ENCODE peak calls at places on chromosomes 12 and 14, in four cellular contexts. One of them, this sample, is unnamed.

GRCh38 chr14:50025776-50026175 is 90.6 kb downstream of the VCPKMT start:
- DNase-seq in GM12878: no peak
- DNase-seq in HepG2: no peak
- DNase-seq in K562: no peak
- DNase-seq in this sample: no peak

GRCh38 chr14:106846218-106846617 is 1319.8 kb downstream of the TMEM121 start:
- DNase-seq in K562: no peak
- DNase-seq in HepG2: no peak
- DNase-seq in GM12878: no peak
- DNase-seq in this sample: no peak

GRCh38 chr12:123705935-123706334 is 6.2 kb upstream of the ATP6V0A2 start:
- DNase-seq in HepG2: peak
- DNase-seq in GM12878: no peak
- DNase-seq in K562: no peak
- DNase-seq in this sample: peak

GRCh38 chr12:116423053-116423452 is 136.1 kb upstream of the MAP1LC3B2 start:
- DNase-seq in HepG2: no peak
- DNase-seq in K562: no peak
- DNase-seq in GM12878: no peak
- DNase-seq in this sample: no peak

GRCh38 chr12:62123721-62124203 is 136.4 kb upstream of the USP15 start:
- DNase-seq in HepG2: peak
- DNase-seq in K562: peak
- DNase-seq in GM12878: no peak
- DNase-seq in this sample: peak

GRCh38 chr12:66881401-66881800 is 202.5 kb upstream of the GRIP1 start:
- DNase-seq in GM12878: no peak
- DNase-seq in K562: no peak
- DNase-seq in HepG2: no peak
- DNase-seq in this sample: no peak

GRCh38 chr12:124588689-124589318 is 21.4 kb upstream of the NCOR2 start:
- DNase-seq in GM12878: no peak
- DNase-seq in HepG2: no peak
- DNase-seq in K562: no peak
- DNase-seq in this sample: no peak

GRCh38 chr12:123034865-123035264 is 54.4 kb downstream of the ARL6IP4 start:
- DNase-seq in K562: no peak
- DNase-seq in GM12878: no peak
- DNase-seq in HepG2: no peak
- DNase-seq in this sample: peak

GRCh38 chr12:130073721-130074120 is 88.5 kb upstream of the FZD10 start:
- DNase-seq in K562: no peak
- DNase-seq in HepG2: no peak
- DNase-seq in GM12878: no peak
- DNase-seq in this sample: no peak

DNA sequence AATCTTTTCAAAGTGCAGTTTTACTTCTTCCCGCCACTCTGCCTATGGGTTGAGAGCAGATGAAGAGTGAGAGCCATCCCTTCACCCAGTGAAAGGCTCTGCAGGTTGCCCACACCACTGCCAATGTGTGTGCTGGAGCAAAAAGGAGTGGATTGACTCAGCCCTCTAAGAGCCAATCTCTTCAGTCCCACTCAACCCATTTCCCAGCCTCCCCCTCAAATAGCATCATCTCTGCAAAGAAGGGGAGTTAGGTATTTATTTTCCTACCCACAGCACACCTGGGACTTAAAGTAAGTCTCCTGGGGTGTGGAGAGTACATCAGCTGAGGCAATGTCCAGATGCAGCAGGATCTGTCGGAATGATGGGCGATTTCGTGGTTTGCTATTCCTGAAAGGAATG is 15.3 kb downstream of the MAP3K12 start:
- DNase-seq in HepG2: no peak
- DNase-seq in K562: no peak
- DNase-seq in GM12878: no peak
- DNase-seq in this sample: no peak
- TF ChIP-seq FOXK2 in HepG2: no peak
- TF ChIP-seq FOXK2 in K562: no peak
- TF ChIP-seq FOXK2 in GM12878: no peak
- TF ChIP-seq FOXK2 in this sample: no peak

GRCh38 chr14:74616507-74616906 is 4.5 kb upstream of the LTBP2 start:
- DNase-seq in HepG2: no peak
- DNase-seq in GM12878: no peak
- DNase-seq in K562: no peak
- DNase-seq in this sample: no peak
- TF ChIP-seq FOXK2 in HepG2: no peak
- TF ChIP-seq FOXK2 in GM12878: no peak
- TF ChIP-seq FOXK2 in K562: no peak
- TF ChIP-seq FOXK2 in this sample: no peak

DNA sequence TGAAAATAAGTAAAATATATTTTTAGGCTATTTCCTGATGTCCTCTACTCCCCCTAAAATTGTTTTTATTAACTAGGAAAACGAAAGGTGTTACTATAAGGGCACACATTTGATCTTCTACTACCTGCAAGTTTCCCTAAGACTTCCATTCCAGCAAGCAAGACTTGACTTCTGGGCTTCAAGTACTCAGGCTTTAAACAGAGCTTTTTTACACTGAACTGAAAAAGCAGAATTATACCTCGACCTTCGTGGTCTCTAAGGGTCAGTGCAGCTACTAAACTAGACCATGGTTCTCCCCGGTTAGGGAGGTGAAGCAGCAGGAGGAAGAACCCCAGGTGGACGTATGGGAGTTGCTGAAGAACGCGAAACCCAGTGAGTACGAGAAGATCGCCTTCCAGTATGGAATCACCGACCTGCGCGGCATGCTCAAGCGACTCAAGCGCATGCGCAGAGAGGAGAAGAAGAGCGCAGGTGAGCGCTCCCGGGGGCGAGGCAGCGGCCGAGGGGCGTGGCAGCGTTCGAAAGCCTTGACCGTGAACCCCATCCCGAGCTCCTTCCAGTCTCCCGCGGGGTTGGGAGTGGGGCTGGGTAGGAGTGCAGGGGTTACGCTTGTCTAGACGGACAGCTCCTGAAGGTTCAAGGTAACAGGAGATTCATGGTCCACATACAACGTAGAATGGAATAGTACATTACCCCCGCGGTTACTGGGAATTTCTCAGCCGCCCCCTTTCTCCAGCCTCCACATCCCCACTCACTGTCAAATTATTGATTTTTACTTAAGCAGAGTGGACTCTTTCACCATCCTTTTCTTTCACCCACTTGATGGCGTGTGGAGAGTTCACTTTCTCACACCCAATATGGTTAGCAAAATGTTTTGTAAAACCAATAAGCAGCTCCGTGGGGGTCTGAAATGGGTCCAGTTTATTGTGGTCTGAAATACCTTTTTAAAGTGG is 47.6 kb downstream of the MYBPC1 start:
- DNase-seq in K562: peak
- DNase-seq in HepG2: no peak
- DNase-seq in GM12878: no peak
- DNase-seq in this sample: peak
- TF ChIP-seq FOXK2 in K562: no peak
- TF ChIP-seq FOXK2 in HepG2: no peak
- TF ChIP-seq FOXK2 in GM12878: no peak
- TF ChIP-seq FOXK2 in this sample: no peak

GRCh38 chr12:6605425-6606330 is 1.5 kb downstream of the CHD4 start:
- DNase-seq in GM12878: no peak
- DNase-seq in HepG2: no peak
- DNase-seq in K562: no peak
- DNase-seq in this sample: peak
- TF ChIP-seq FOXK2 in GM12878: no peak
- TF ChIP-seq FOXK2 in HepG2: no peak
- TF ChIP-seq FOXK2 in K562: no peak
- TF ChIP-seq FOXK2 in this sample: no peak

GRCh38 chr14:54117924-54118323 is 161.3 kb upstream of the BMP4 start:
- DNase-seq in GM12878: no peak
- DNase-seq in K562: no peak
- DNase-seq in HepG2: peak
- DNase-seq in this sample: no peak
- TF ChIP-seq FOXK2 in GM12878: no peak
- TF ChIP-seq FOXK2 in K562: no peak
- TF ChIP-seq FOXK2 in HepG2: no peak
- TF ChIP-seq FOXK2 in this sample: no peak

GRCh38 chr14:35366521-35366976 is 38.0 kb downstream of the NFKBIA start:
- DNase-seq in K562: no peak
- DNase-seq in GM12878: no peak
- DNase-seq in HepG2: no peak
- DNase-seq in this sample: no peak

GRCh38 chr14:35368993-35369392 is 35.6 kb downstream of the NFKBIA start:
- DNase-seq in K562: no peak
- DNase-seq in GM12878: no peak
- DNase-seq in HepG2: no peak
- DNase-seq in this sample: no peak

GRCh38 chr14:35367056-35367372 is 37.5 kb downstream of the NFKBIA start:
- DNase-seq in HepG2: no peak
- DNase-seq in GM12878: no peak
- DNase-seq in K562: no peak
- DNase-seq in this sample: no peak

GRCh38 chr14:35368583-35368982 is 36.0 kb downstream of the NFKBIA start:
- DNase-seq in GM12878: no peak
- DNase-seq in HepG2: no peak
- DNase-seq in K562: no peak
- DNase-seq in this sample: no peak

GRCh38 chr14:35368139-35368460 is 36.4 kb downstream of the NFKBIA start:
- DNase-seq in HepG2: no peak
- DNase-seq in GM12878: no peak
- DNase-seq in K562: no peak
- DNase-seq in this sample: no peak
- TF ChIP-seq FOXK2 in HepG2: no peak
- TF ChIP-seq FOXK2 in GM12878: no peak
- TF ChIP-seq FOXK2 in K562: no peak
- TF ChIP-seq FOXK2 in this sample: no peak

DNA sequence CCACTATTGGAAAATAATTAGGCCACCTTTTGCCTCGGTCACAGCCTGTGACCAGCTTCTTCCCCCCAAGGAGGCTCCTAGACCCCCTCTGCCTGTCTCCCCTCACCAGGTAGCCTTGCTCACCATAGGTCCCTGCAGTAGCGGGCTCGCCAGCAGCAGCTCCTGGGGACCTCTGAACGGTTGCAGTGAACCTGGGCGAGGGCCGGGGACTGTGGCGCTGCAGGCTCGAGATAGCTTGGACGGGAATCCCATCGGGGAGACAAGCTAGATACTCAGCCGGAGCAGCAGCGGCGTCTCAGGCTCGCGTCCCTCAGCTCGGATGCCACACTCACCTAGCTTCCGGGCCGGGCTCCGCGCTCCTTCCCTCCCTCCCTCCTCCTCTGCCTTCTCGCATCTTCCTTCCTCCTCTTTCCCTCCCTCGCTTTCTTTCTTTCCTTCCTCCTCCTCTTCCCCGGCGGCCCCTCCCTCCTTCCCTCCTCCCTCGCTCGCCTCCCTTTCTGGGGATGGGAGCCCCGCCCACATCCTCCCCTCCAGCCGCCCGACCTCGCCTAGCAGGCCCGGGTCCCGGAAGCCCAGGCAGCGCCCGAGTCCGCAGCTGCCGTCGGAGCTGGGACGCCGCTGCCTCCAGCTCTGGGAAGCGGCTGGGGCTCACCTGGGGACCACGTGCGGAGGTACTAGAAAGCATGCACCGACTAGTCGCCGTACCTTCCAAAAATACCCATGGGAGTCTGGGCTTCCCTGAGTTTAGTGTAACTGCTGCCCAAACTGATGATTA is at the start of gene BMP4:
- DNase-seq in K562: peak
- DNase-seq in HepG2: peak
- DNase-seq in GM12878: no peak
- DNase-seq in this sample: peak
- TF ChIP-seq FOXK2 in K562: no peak
- TF ChIP-seq FOXK2 in HepG2: no peak
- TF ChIP-seq FOXK2 in GM12878: no peak
- TF ChIP-seq FOXK2 in this sample: no peak

DNA sequence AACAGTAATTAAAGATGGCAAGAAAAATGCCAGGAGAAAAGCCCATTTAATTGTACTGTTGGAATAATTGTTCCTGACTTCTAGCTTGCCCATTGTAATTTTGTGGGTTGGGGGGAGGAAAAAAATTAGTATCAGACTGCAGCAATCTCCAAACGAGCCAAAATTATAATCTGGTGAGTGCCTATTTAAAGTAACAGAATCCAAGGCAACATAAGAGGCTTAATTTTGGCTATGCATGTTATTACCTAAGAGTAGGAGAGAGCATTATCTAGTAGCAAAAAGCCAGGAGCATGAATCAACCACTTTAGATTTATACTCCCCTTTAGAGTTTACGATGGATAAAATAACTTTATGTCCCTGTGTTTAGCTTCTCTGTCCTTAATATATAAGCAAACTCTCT is 14.6 kb upstream of the DENND5B start:
- DNase-seq in K562: no peak
- DNase-seq in GM12878: no peak
- DNase-seq in HepG2: no peak
- DNase-seq in this sample: no peak
- TF ChIP-seq FOXK2 in K562: no peak
- TF ChIP-seq FOXK2 in GM12878: no peak
- TF ChIP-seq FOXK2 in HepG2: no peak
- TF ChIP-seq FOXK2 in this sample: no peak